ENCODE peak calls at places on chromosomes 1 and 21, in four cellular contexts. F, O, I and K are unnamed samples.
A peak's percentile ranks its signal among the peaks of the same experiment; 100 is the strongest.

GRCh38 chr1:155208656-155209372 is at the start of gene MTX1:
- DNase-seq in F (peak; percentile 77), O (peak; percentile 73), I (peak; percentile 96), K (peak; percentile 90)

GRCh38 chr1:168767885-168768584 is 39.0 kb upstream of the DPT start:
- DNase-seq in F (no peak), O (no peak), I (no peak), K (no peak)

GRCh38 chr1:210448293-210448892 is 119.7 kb downstream of the HHAT start:
- DNase-seq in F (peak; percentile 27), O (no peak), I (peak; percentile 68), K (no peak)

GRCh38 chr1:32014937-32015363 is 1.3 kb downstream of the KHDRBS1 start:
- DNase-seq in F (no peak), O (no peak), I (no peak), K (no peak)

GRCh38 chr1:117571496-117571895 is 34.4 kb upstream of the TENT5C start:
- DNase-seq in F (no peak), O (no peak), I (no peak), K (no peak)

GRCh38 chr1:74422379-74423155 is 89.8 kb downstream of the LRRC53 start:
- DNase-seq in F (no peak), O (no peak), I (no peak), K (no peak)

GRCh38 chr1:236020359-236021000 is 44.4 kb downstream of the NID1 start:
- DNase-seq in F (no peak), O (no peak), I (no peak), K (no peak)

GRCh38 chr1:47432071-47433036 is 5.5 kb upstream of the FOXD2 start:
- DNase-seq in F (peak; percentile 51), O (peak; percentile 32), I (peak; percentile 94), K (no peak)

GRCh38 chr1:205786599-205786998 is 11.3 kb upstream of the RAB29 start:
- DNase-seq in F (no peak), O (no peak), I (no peak), K (no peak)

GRCh38 chr1:30719406-30720270 is 3.7 kb downstream of the MATN1 start:
- DNase-seq in F (no peak), O (no peak), I (no peak), K (no peak)

GRCh38 chr1:246078126-246078887 is 428.8 kb downstream of the SMYD3 start:
- DNase-seq in F (no peak), O (no peak), I (no peak), K (no peak)

GRCh38 chr1:6082430-6082971 is 36.8 kb downstream of the KCNAB2 start:
- DNase-seq in F (no peak), O (no peak), I (peak; percentile 50), K (no peak)

GRCh38 chr1:182783068-182783467 is 6.5 kb upstream of the NPL start:
- DNase-seq in F (no peak), O (no peak), I (peak; percentile 56), K (no peak)

GRCh38 chr1:31926846-31927660 is 11.1 kb downstream of the PTP4A2 start:
- DNase-seq in F (no peak), O (no peak), I (peak; percentile 34), K (no peak)

GRCh38 chr1:201739492-201740085 is 89.4 kb upstream of the IPO9 start:
- DNase-seq in F (peak; percentile 35), O (peak; percentile 14), I (peak; percentile 82), K (no peak)

GRCh38 chr21:42309753-42310213 is 5.4 kb downstream of the TFF3 start:
- DNase-seq in F (peak; percentile 61), O (peak; percentile 46), I (peak; percentile 79), K (peak; percentile 62)

GRCh38 chr21:23660560-23660959 is 1946.7 kb downstream of the MRPL39 start:
- DNase-seq in F (no peak), O (no peak), I (no peak), K (no peak)

GRCh38 chr1:41347276-41347675 is 14.0 kb upstream of the FOXO6 start:
- DNase-seq in F (no peak), O (no peak), I (no peak), K (no peak)